ENCODE peak calls at places on chromosomes 11 and 22, in eight cellular contexts. X is LHCN-M2; C is frontal cortex; I is coronary artery; A is hippocampal formation; K is CD8-positive, alpha-beta T cell; Z is iris pigment epithelial cell; Q is mesendoderm. O is an unnamed sample.

GRCh38 chr11:49851511-49851910 is 100.7 kb upstream of the OR4C13 start:
- DNase-seq in A (no peak), Q (no peak), I (no peak), C (no peak), K (no peak), X (no peak), Z (no peak), O (no peak)

GRCh38 chr11:69637601-69637955 is 3.4 kb upstream of the CCND1 start:
- DNase-seq in K (no peak), Q (no peak), A (no peak), X (no peak), Z (no peak), C (peak), I (peak), O (no peak)

GRCh38 chr11:16632295-16633200 is 105.9 kb upstream of the C11orf58 start:
- DNase-seq in Q (peak), C (no peak), K (no peak), A (no peak), Z (peak), X (no peak), I (no peak), O (no peak)

GRCh38 chr11:115103921-115104320 is 400.3 kb downstream of the CADM1 start:
- DNase-seq in Z (no peak), I (no peak), C (no peak), X (no peak), Q (no peak), K (no peak), A (no peak), O (no peak)

GRCh38 chr11:12951376-12951775 is 57.7 kb upstream of the RASSF10 start:
- DNase-seq in Z (no peak), C (no peak), Q (no peak), X (no peak), K (no peak), I (no peak), A (no peak), O (no peak)

GRCh38 chr22:17343766-17344165 is 25.5 kb upstream of the CECR2 start:
- DNase-seq in Q (no peak), X (no peak), I (no peak), C (no peak), Z (no peak), K (no peak), A (no peak), O (no peak)

GRCh38 chr11:37712246-37712645 is 1114.2 kb upstream of the RAG2 start:
- DNase-seq in A (no peak), Z (no peak), C (no peak), Q (peak), K (no peak), I (no peak), X (peak), O (no peak)

GRCh38 chr11:47587733-47588326 is 1.4 kb downstream of the FAM180B start:
- DNase-seq in I (no peak), Z (no peak), A (peak), K (no peak), X (peak), Q (no peak), C (peak), O (peak)

GRCh38 chr11:131253885-131254204 is 116.6 kb upstream of the NTM start:
- DNase-seq in Q (peak), I (no peak), X (no peak), Z (no peak), C (no peak), K (no peak), A (peak), O (no peak)

GRCh38 chr11:48107188-48107704 is 109.4 kb upstream of the OR4B1 start:
- DNase-seq in Q (no peak), A (no peak), K (no peak), X (peak), I (peak), C (no peak), Z (no peak), O (no peak)

GRCh38 chr11:46463701-46464100 is 72.1 kb upstream of the CHRM4 start:
- DNase-seq in A (no peak), X (no peak), K (no peak), Z (no peak), C (no peak), Q (peak), I (no peak), O (peak)

GRCh38 chr22:41197046-41197807 is 7.9 kb upstream of the L3MBTL2 start:
- DNase-seq in K (peak), Q (peak), C (peak), A (peak), Z (peak), X (peak), I (peak), O (peak)

GRCh38 chr11:46112961-46113617 is 8.2 kb downstream of the PHF21A start:
- DNase-seq in X (peak), I (no peak), C (no peak), Q (peak), A (no peak), K (peak), Z (peak), O (peak)

GRCh38 chr11:47130541-47130940 is 46.1 kb downstream of the ARFGAP2 start:
- DNase-seq in K (no peak), C (no peak), I (no peak), Q (peak), X (peak), Z (no peak), A (no peak), O (no peak)

GRCh38 chr22:31281733-31282132 is 10.6 kb downstream of the PIK3IP1 start:
- DNase-seq in C (no peak), I (no peak), X (no peak), Q (no peak), Z (no peak), K (no peak), A (no peak), O (peak)

GRCh38 chr11:76654310-76654851 is 16.2 kb downstream of the LRRC32 start:
- DNase-seq in X (no peak), Z (peak), K (no peak), C (no peak), A (no peak), I (peak), Q (peak), O (no peak)

GRCh38 chr11:6988506-6988905 is 31.6 kb downstream of the ZNF214 start:
- DNase-seq in I (no peak), X (peak), C (no peak), Z (peak), A (no peak), K (no peak), Q (no peak), O (no peak)

GRCh38 chr11:117908959-117909610 is 20.1 kb downstream of the TMPRSS13 start:
- DNase-seq in X (no peak), A (no peak), C (no peak), K (no peak), I (peak), Q (no peak), Z (no peak), O (no peak)

GRCh38 chr11:68990995-68991780 is 10.4 kb upstream of the MRGPRD start:
- DNase-seq in Z (no peak), X (no peak), Q (no peak), C (no peak), K (no peak), I (no peak), A (no peak), O (no peak)

GRCh38 chr11:117841582-117842031 is 17.1 kb upstream of the FXYD2 start:
- DNase-seq in I (peak), Z (no peak), Q (no peak), K (no peak), C (no peak), A (no peak), X (no peak), O (no peak)

GRCh38 chr11:65316979-65317786 is 2.5 kb downstream of the CDC42EP2 start:
- DNase-seq in K (no peak), I (no peak), Z (peak), X (peak), A (no peak), Q (peak), C (no peak), O (no peak)

GRCh38 chr22:46193898-46194310 is 43.6 kb downstream of the PPARA start:
- DNase-seq in I (no peak), Z (peak), A (no peak), X (no peak), Q (no peak), K (no peak), C (no peak), O (no peak)

GRCh38 chr22:39532215-39533071 is at the start of gene RPS19BP1:
- DNase-seq in Q (peak), I (peak), C (peak), A (peak), X (peak), K (peak), Z (peak), O (peak)

GRCh38 chr11:17699157-17700114 is 19.9 kb upstream of the MYOD1 start:
- DNase-seq in C (no peak), A (no peak), I (no peak), K (no peak), Q (peak), X (peak), Z (peak), O (no peak)

GRCh38 chr11:59216654-59217640 is 4.2 kb upstream of the MPEG1 start:
- DNase-seq in I (no peak), X (peak), A (no peak), C (no peak), Q (no peak), K (no peak), Z (peak), O (no peak)

GRCh38 chr11:6755303-6755952 is 16.3 kb downstream of the OR2AG2 start:
- DNase-seq in X (peak), C (peak), I (no peak), Z (peak), A (no peak), K (peak), Q (peak), O (peak)

GRCh38 chr11:121417607-121418006 is 34.5 kb upstream of the SORL1 start:
- DNase-seq in A (no peak), Z (no peak), C (no peak), I (no peak), K (no peak), X (no peak), Q (no peak), O (no peak)

GRCh38 chr11:36153581-36153980 is 135.6 kb downstream of the COMMD9 start:
- DNase-seq in K (no peak), X (no peak), A (no peak), C (no peak), Z (no peak), I (no peak), Q (peak), O (no peak)

GRCh38 chr11:69708731-69709401 is 5.0 kb upstream of the FGF19 start:
- DNase-seq in I (no peak), X (no peak), A (no peak), K (no peak), Z (no peak), C (no peak), Q (peak), O (no peak)

GRCh38 chr11:73461844-73462435 is 85.7 kb downstream of the RELT start:
- DNase-seq in A (no peak), Z (no peak), I (no peak), Q (no peak), C (no peak), K (no peak), X (no peak), O (no peak)

O was measured in G401.